ENCODE peak calls at places on chromosomes 7 and 10, in eight cellular contexts. Z is CD8-positive, alpha-beta T cell; K is psoas muscle; I is H9; L is left ventricle myocardium inferior; A is trophoblast cell; C is tibial artery; M is cardiac muscle cell. X is an unnamed sample. For H3K4me1, the result is how much of the 10 kb centered on the place peaks cover.

GRCh38 chr7:47875998-47876744 is 72.1 kb downstream of the PKD1L1 start:
- DNase-seq in Z (no peak), K (no peak), I (no peak), L (no peak), A (no peak), C (no peak), M (no peak), X (no peak)

GRCh38 chr7:133977409-133978274 is 149.5 kb upstream of the LRGUK start:
- DNase-seq in Z (no peak), K (no peak), I (no peak), L (no peak), A (no peak), C (no peak), M (no peak), X (no peak)

GRCh38 chr10:1661861-1662260 is 75.5 kb downstream of the ADARB2 start:
- DNase-seq in Z (no peak), K (no peak), I (no peak), L (no peak), A (no peak), C (no peak), M (no peak), X (no peak)

GRCh38 chr10:79063071-79063491 is 5.7 kb upstream of the ZMIZ1 start:
- DNase-seq in Z (no peak), K (peak), I (no peak), L (peak), A (no peak), C (peak), M (no peak), X (peak)

GRCh38 chr7:32618470-32618869 is 123.2 kb downstream of the AVL9 start:
- DNase-seq in Z (no peak), K (no peak), I (no peak), L (no peak), A (no peak), C (no peak), M (no peak), X (no peak)

GRCh38 chr10:133117688-133118071 is 30.0 kb downstream of the ADGRA1 start:
- DNase-seq in Z (no peak), K (peak), I (no peak), L (peak), A (no peak), C (no peak), M (no peak), X (no peak)

GRCh38 chr10:72109619-72110215 is 21.4 kb upstream of the SPOCK2 start:
- DNase-seq in Z (no peak), K (no peak), I (no peak), L (no peak), A (peak), C (no peak), M (no peak), X (no peak)

GRCh38 chr7:14825909-14826308 is 76.6 kb downstream of the DGKB start:
- DNase-seq in Z (no peak), K (no peak), I (no peak), L (no peak), A (no peak), C (no peak), M (no peak), X (no peak)

GRCh38 chr10:3911713-3912442 is 126.9 kb upstream of the KLF6 start:
- DNase-seq in Z (no peak), K (no peak), I (no peak), L (no peak), A (peak), C (no peak), M (peak), X (no peak)

GRCh38 chr7:100167912-100168323 is 499 bp downstream of the GAL3ST4 start:
- DNase-seq in Z (no peak), K (peak), I (peak), L (no peak), A (no peak), C (no peak), M (peak), X (peak)

GRCh38 chr10:102508506-102508905 is 4.7 kb downstream of the SUFU start:
- DNase-seq in Z (no peak), K (no peak), I (no peak), L (no peak), A (no peak), C (no peak), M (no peak), X (no peak)

GRCh38 chr10:89241491-89242339 is 9.9 kb downstream of the LIPA start:
- DNase-seq in Z (no peak), K (no peak), I (no peak), L (no peak), A (peak), C (no peak), M (no peak), X (no peak)

GRCh38 chr10:110488124-110488681 is 9.5 kb upstream of the DUSP5 start:
- DNase-seq in Z (no peak), K (no peak), I (no peak), L (no peak), A (no peak), C (no peak), M (no peak), X (no peak)

GRCh38 chr10:71753960-71754505 is 19.3 kb downstream of the VSIR start:
- DNase-seq in Z (no peak), K (no peak), I (no peak), L (no peak), A (no peak), C (no peak), M (no peak), X (no peak)

GRCh38 chr10:119221666-119222065 is 14.3 kb downstream of the GRK5 start:
- DNase-seq in Z (no peak), K (no peak), I (no peak), L (no peak), A (no peak), C (no peak), M (no peak), X (no peak)

GRCh38 chr7:103795787-103796186 is 193.7 kb downstream of the RELN start:
- DNase-seq in Z (no peak), K (no peak), I (no peak), L (no peak), A (no peak), C (no peak), M (no peak), X (no peak)

GRCh38 chr10:80408198-80409085 is at the start of gene PRXL2A:
- DNase-seq in Z (peak), K (peak), I (peak), L (peak), A (no peak), C (peak), M (peak), X (peak)

GRCh38 chr10:3902054-3902808 is 117.2 kb upstream of the KLF6 start:
- DNase-seq in Z (peak), K (no peak), I (no peak), L (peak), A (no peak), C (no peak), M (peak), X (no peak)

GRCh38 chr10:117413928-117414618 is 38.8 kb upstream of the PDZD8 start:
- DNase-seq in Z (no peak), K (no peak), I (no peak), L (no peak), A (no peak), C (no peak), M (no peak), X (no peak)

GRCh38 chr10:93352638-93353383 is 129.3 kb downstream of the MYOF start:
- DNase-seq in Z (no peak), K (no peak), I (no peak), L (no peak), A (peak), C (no peak), M (peak), X (no peak)

GRCh38 chr10:30581779-30582380 is 47.7 kb downstream of the LYZL2 start:
- DNase-seq in Z (no peak), K (no peak), I (peak), L (no peak), A (peak), C (no peak), M (peak), X (no peak)

GRCh38 chr7:36784991-36785940 is 61.0 kb upstream of the AOAH start:
- DNase-seq in Z (peak), K (peak), I (no peak), L (peak), A (no peak), C (peak), M (no peak), X (no peak)

GRCh38 chr10:67119648-67120047 is 193.8 kb downstream of the LRRTM3 start:
- DNase-seq in Z (no peak), K (no peak), I (no peak), L (no peak), A (no peak), C (no peak), M (no peak), X (no peak)

GRCh38 chr10:126504051-126504760 is 115.9 kb upstream of the ADAM12 start:
- DNase-seq in Z (no peak), K (no peak), I (peak), L (peak), A (peak), C (no peak), M (peak), X (peak)

GRCh38 chr10:96890580-96890979 is 58.5 kb downstream of the LCOR start:
- DNase-seq in Z (no peak), K (no peak), I (no peak), L (no peak), A (no peak), C (no peak), M (no peak), X (no peak)

GRCh38 chr7:152723364-152723763 is 36.2 kb upstream of the ACTR3B start:
- DNase-seq in Z (no peak), K (no peak), I (no peak), L (no peak), A (no peak), C (no peak), M (no peak), X (no peak)

GRCh38 chr7:1819258-1819841 is 149.3 kb downstream of the ELFN1 start:
- DNase-seq in Z (no peak), K (peak), I (no peak), L (no peak), A (no peak), C (no peak), M (no peak), X (no peak)

GRCh38 chr10:30155401-30155800 is 96.0 kb upstream of the JCAD start:
- DNase-seq in Z (no peak), K (no peak), I (no peak), L (no peak), A (no peak), C (peak), M (no peak), X (no peak)

GRCh38 chr10:89426230-89426868 is 12.0 kb downstream of the IFIT5 start:
- DNase-seq in Z (no peak), K (no peak), I (no peak), L (no peak), A (peak), C (no peak), M (peak), X (no peak)

GRCh38 chr7:114981323-114981722 is 59.4 kb downstream of the MDFIC start:
- DNase-seq in Z (no peak), K (no peak), I (no peak), L (no peak), A (no peak), C (no peak), M (no peak), X (no peak)

GRCh38 chr10:98621630-98622029 is 174.9 kb upstream of the HPS1 start:
- DNase-seq in Z (no peak), K (no peak), I (peak), L (no peak), A (no peak), C (no peak), M (no peak), X (no peak)

GRCh38 chr7:56097700-56098099 is 4.9 kb upstream of the PHKG1 start:
- DNase-seq in Z (no peak), K (no peak), I (no peak), L (no peak), A (no peak), C (peak), M (no peak), X (peak)

GRCh38 chr7:16804674-16805439 is at the start of gene AGR2:
- DNase-seq in Z (no peak), K (no peak), I (no peak), L (no peak), A (no peak), C (no peak), M (no peak), X (no peak)
- H3K4me1 ChIP-seq in Z (under half), K (under half), I (under half), L (under half), A (under half), C (under half), M (under half), X (under half)

GRCh38 chr10:43094091-43094484 is 17.2 kb downstream of the RET start:
- DNase-seq in Z (no peak), K (no peak), I (no peak), L (no peak), A (no peak), C (no peak), M (no peak), X (no peak)
- H3K4me1 ChIP-seq in Z (under half), K (under half), I (under half), L (under half), A (under half), C (under half), M (under half), X (under half)

GRCh38 chr7:155808551-155809331 is 3.5 kb downstream of the SHH start:
- DNase-seq in Z (no peak), K (no peak), I (no peak), L (no peak), A (no peak), C (no peak), M (no peak), X (no peak)
- H3K4me1 ChIP-seq in Z (under half), K (under half), I (under half), L (half or more), A (under half), C (under half), M (under half), X (under half)

DNA sequence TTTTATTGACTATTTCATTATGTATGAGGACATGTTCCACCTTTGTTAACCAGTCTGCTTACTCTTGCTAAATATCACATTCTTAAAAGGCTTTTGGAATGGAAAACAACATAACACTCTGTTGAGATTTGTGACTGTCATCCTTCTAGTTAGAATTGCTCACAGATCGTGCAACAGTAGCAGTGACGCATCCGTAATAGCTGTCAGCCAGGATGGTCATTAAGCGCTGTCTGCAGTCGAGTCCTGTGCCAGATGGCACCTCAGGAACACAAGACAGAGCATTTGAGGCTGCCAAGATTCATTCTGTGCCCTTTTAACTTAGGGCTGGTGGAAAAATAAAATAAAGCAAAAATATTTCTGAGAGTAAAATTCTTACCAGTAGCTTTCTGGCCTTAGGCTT is 348.6 kb downstream of the ANKRD7 start:
- DNase-seq in Z (no peak), K (peak), I (no peak), L (no peak), A (peak), C (no peak), M (no peak), X (no peak)
- H3K4me1 ChIP-seq in Z (under half), K (under half), I (under half), L (under half), A (under half), C (under half), M (under half), X (under half)

GRCh38 chr10:19828278-19829049 is 12.2 kb downstream of the PLXDC2 start:
- DNase-seq in Z (no peak), K (no peak), I (peak), L (no peak), A (no peak), C (peak), M (no peak), X (no peak)
- H3K4me1 ChIP-seq in Z (under half), K (under half), I (under half), L (half or more), A (under half), C (under half), M (under half), X (under half)

DNA sequence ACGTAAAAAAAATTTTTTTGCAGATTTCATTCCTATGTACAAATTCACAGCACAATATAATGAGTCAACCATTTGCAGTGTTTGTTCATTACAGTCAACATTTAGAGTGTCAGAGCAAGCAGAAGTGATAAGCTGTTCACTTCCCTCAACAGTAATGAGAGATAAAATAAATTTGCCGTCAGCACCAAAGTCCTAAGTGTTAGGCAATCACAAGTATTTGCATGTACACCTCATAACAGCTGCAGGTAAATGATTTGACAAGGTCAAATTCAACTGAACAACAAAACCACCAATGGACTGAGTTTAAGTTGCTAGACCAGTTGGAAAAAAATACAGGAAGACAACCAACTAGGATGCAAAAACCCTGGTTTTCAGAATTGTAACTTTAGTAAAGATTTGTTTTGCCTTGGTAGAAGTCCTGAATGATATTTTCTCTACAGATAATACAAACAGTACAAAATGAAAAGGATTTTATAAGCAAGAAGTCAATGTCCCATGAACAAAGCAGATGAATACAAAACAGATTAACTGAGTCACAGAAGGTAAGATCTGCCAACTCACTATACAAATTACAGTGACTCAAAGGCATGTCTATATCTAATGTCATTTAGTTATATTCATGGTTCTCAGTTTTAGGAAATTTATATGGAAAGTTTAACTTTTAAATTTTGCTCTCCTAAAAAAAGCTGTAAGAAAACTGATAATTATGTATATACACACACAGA is 10.4 kb downstream of the RAPGEF5 start:
- DNase-seq in Z (no peak), K (no peak), I (no peak), L (no peak), A (peak), C (no peak), M (no peak), X (peak)
- H3K4me1 ChIP-seq in Z (under half), K (under half), I (under half), L (under half), A (under half), C (under half), M (under half), X (half or more)

GRCh38 chr10:34764347-34764991 is 50.6 kb downstream of the PARD3 start:
- DNase-seq in Z (no peak), K (no peak), I (no peak), L (no peak), A (no peak), C (no peak), M (no peak), X (no peak)

GRCh38 chr10:34761443-34761842 is 53.7 kb downstream of the PARD3 start:
- DNase-seq in Z (no peak), K (no peak), I (no peak), L (no peak), A (no peak), C (no peak), M (no peak), X (no peak)

GRCh38 chr10:34760606-34761005 is 54.5 kb downstream of the PARD3 start:
- DNase-seq in Z (no peak), K (peak), I (no peak), L (peak), A (no peak), C (no peak), M (peak), X (no peak)

GRCh38 chr10:34762603-34763299 is 52.3 kb downstream of the PARD3 start:
- DNase-seq in Z (no peak), K (no peak), I (no peak), L (no peak), A (no peak), C (no peak), M (no peak), X (no peak)

DNA sequence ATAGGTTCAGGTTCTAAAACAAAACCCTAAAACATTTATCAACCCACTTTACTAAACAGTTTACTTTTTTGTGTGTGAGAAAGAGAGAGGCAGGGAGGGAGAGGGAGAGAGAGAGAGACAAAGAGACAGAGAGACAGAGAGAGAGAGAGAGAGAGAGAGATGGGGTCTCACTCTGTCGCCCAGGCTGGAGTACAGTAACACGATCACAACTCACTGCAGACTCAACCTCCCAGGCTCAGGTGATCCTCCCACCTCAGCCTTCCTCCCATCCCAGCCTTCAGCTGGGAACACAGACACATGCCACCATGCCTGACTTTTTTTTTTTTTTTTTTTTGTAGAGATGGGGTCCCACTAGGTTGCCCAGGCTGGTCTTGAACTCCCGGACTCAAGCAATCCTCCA is 52.9 kb downstream of the PARD3 start:
- DNase-seq in Z (no peak), K (no peak), I (no peak), L (no peak), A (no peak), C (no peak), M (no peak), X (no peak)
- H3K4me1 ChIP-seq in Z (under half), K (half or more), I (under half), L (half or more), A (under half), C (under half), M (half or more), X (under half)

DNA sequence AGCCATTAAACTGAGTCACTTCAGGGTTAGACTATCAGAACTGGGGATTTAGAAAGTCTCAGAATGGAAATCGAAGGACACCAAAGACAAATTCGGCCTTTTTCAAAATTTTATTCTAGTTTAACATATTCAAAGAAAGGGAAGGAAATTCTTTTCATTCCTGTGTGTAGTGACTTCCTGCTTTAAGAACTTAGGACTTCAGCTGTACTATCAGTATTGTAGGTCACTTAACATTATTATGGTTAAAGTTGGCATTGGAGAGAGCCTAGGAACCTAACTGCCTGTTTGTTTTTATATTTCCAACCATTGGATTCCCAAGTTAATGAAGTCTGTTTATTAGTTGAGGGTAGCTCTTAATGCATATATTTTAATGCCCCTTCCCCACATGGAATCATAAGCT is 63.7 kb downstream of the PTEN start:
- DNase-seq in Z (no peak), K (no peak), I (no peak), L (no peak), A (no peak), C (no peak), M (no peak), X (no peak)
- H3K4me1 ChIP-seq in Z (under half), K (half or more), I (under half), L (half or more), A (under half), C (under half), M (under half), X (half or more)

GRCh38 chr7:27103489-27104226 is 1.2 kb upstream of the HOXA2 start:
- DNase-seq in Z (no peak), K (no peak), I (no peak), L (no peak), A (no peak), C (no peak), M (no peak), X (no peak)
- H3K4me1 ChIP-seq in Z (under half), K (under half), I (under half), L (under half), A (under half), C (under half), M (under half), X (under half)